ENCODE peak calls at places on chromosomes 13 and 19, in six cellular contexts. T is Peyer's patch; G is T1000; U is GM12865; I is stimulated activated CD4-positive, alpha-beta T cell treated with anti-CD3 and anti-CD28 coated beads, TNF-alpha, amount 100 ng/mL, for 24 hours; Q is hippocampal formation. O is an unnamed sample.

GRCh38 chr19:1632462-1633268 is 19.8 kb downstream of the TCF3 start:
- DNase-seq in T (peak), G (no peak), U (no peak), I (no peak), Q (no peak), O (no peak)

GRCh38 chr19:30862876-30863275 is 486.4 kb downstream of the TSHZ3 start:
- DNase-seq in T (no peak), G (no peak), U (no peak), I (no peak), Q (no peak), O (no peak)

GRCh38 chr13:31005066-31005465 is 72.6 kb downstream of the TEX26 start:
- DNase-seq in T (no peak), G (no peak), U (no peak), I (no peak), Q (no peak), O (no peak)

GRCh38 chr13:75901509-75901908 is 265.4 kb downstream of the LMO7 start:
- DNase-seq in T (no peak), G (no peak), U (no peak), I (no peak), Q (no peak), O (peak)

GRCh38 chr19:55266404-55266803 is 7.6 kb upstream of the PPP6R1 start:
- DNase-seq in T (no peak), G (no peak), U (no peak), I (no peak), Q (no peak), O (no peak)

GRCh38 chr19:11375143-11375948 is 880 bp downstream of the SWSAP1 start:
- DNase-seq in T (no peak), G (no peak), U (peak), I (peak), Q (peak), O (no peak)

GRCh38 chr13:26678330-26678729 is 82.3 kb downstream of the GPR12 start:
- DNase-seq in T (no peak), G (no peak), U (no peak), I (no peak), Q (no peak), O (no peak)

GRCh38 chr13:92842145-92842544 is 384.5 kb upstream of the GPC6 start:
- DNase-seq in T (no peak), G (peak), U (no peak), I (no peak), Q (no peak), O (peak)

GRCh38 chr19:40503300-40503699 is 36.5 kb downstream of the SPTBN4 start:
- DNase-seq in T (no peak), G (no peak), U (no peak), I (no peak), Q (no peak), O (no peak)

GRCh38 chr19:46394398-46394797 is 19.0 kb downstream of the CCDC8 start:
- DNase-seq in T (no peak), G (no peak), U (no peak), I (no peak), Q (no peak), O (no peak)

GRCh38 chr19:56162258-56162657 is 13.6 kb upstream of the GALP start:
- DNase-seq in T (no peak), G (no peak), U (peak), I (no peak), Q (no peak), O (peak)

GRCh38 chr13:104315606-104316005 is 1249.4 kb upstream of the SLC10A2 start:
- DNase-seq in T (no peak), G (no peak), U (no peak), I (no peak), Q (no peak), O (peak)